ENCODE peak calls at places on chromosomes 1 and 21, in eight cellular contexts. D is left ventricle myocardium superior; K is activated CD4-positive, CD25-positive, alpha-beta regulatory T cell treated with anti-CD3 and anti-CD28 coated beads, Interleukin-2, amount 50 U/mL, for 24 hours; C is stimulated activated memory B cell treated with anti-CD40 and anti-IgM and Interleukin-4, amounts not matched to agents 10 μg/mL and 1 μg/mL and 100 μg/mL, for 72 hours; R is naive thymus-derived CD8-positive, alpha-beta T cell; O is A549; G is left cardiac atrium; Q is psoas muscle. U is an unnamed sample.

GRCh38 chr1:215113776-215114153 is 31.2 kb downstream of the KCNK2 start:
- ATAC-seq in O (no peak), Q (no peak), R (no peak), D (no peak), G (no peak), K (no peak), C (no peak), U (no peak)

GRCh38 chr1:37931148-37931492 is 15.7 kb downstream of the INPP5B start:
- ATAC-seq in D (peak), K (no peak), O (peak), C (peak), R (peak), G (peak), Q (peak), U (peak)

GRCh38 chr1:245301162-245301580 is 146.4 kb downstream of the KIF26B start:
- ATAC-seq in D (peak), C (no peak), G (peak), Q (no peak), K (no peak), O (no peak), R (no peak), U (no peak)

GRCh38 chr1:215188302-215188950 is 105.9 kb downstream of the KCNK2 start:
- ATAC-seq in D (no peak), Q (no peak), K (no peak), R (no peak), O (no peak), G (no peak), C (no peak), U (no peak)

GRCh38 chr1:32345289-32345827 is 9.3 kb upstream of the MARCKSL1 start:
- ATAC-seq in Q (no peak), C (no peak), K (no peak), R (peak), G (no peak), D (no peak), O (no peak), U (no peak)

GRCh38 chr1:905071-905749 is 18.5 kb upstream of the SAMD11 start:
- ATAC-seq in R (peak), K (no peak), Q (peak), C (peak), G (peak), O (no peak), D (peak), U (no peak)

GRCh38 chr21:37828515-37828914 is 87.7 kb downstream of the KCNJ6 start:
- ATAC-seq in D (no peak), O (no peak), Q (no peak), G (no peak), K (no peak), C (no peak), R (no peak), U (no peak)

GRCh38 chr1:65528104-65528503 is 107.6 kb downstream of the LEPR start:
- ATAC-seq in Q (no peak), R (no peak), D (no peak), C (no peak), O (no peak), G (no peak), K (no peak), U (no peak)

GRCh38 chr21:22421416-22422190 is 1423.4 kb downstream of the NCAM2 start:
- ATAC-seq in R (peak), C (no peak), O (no peak), D (no peak), K (no peak), G (no peak), Q (no peak), U (peak)

GRCh38 chr1:44507490-44508396 is 102.7 kb downstream of the RNF220 start:
- ATAC-seq in R (no peak), K (no peak), C (no peak), Q (no peak), D (no peak), G (no peak), O (no peak), U (no peak)

GRCh38 chr1:111219466-111220286 is 7.8 kb upstream of the CHI3L2 start:
- ATAC-seq in O (no peak), C (peak), Q (no peak), K (peak), D (peak), R (no peak), G (no peak), U (peak)

GRCh38 chr1:185645201-185645640 is 89.0 kb upstream of the HMCN1 start:
- ATAC-seq in R (no peak), O (no peak), D (peak), K (no peak), C (no peak), Q (no peak), G (no peak), U (no peak)

GRCh38 chr1:56545711-56546110 is 33.7 kb downstream of the PLPP3 start:
- ATAC-seq in K (no peak), Q (peak), R (no peak), C (no peak), G (peak), D (peak), O (no peak), U (no peak)

GRCh38 chr1:229862017-229862774 is 204.8 kb upstream of the GALNT2 start:
- ATAC-seq in G (no peak), R (no peak), C (no peak), K (no peak), Q (no peak), D (no peak), O (no peak), U (peak)

GRCh38 chr1:168824418-168824817 is 95.4 kb upstream of the DPT start:
- ATAC-seq in Q (no peak), G (peak), D (peak), R (no peak), O (no peak), C (peak), K (no peak), U (peak)

GRCh38 chr1:180415985-180416633 is 86.3 kb downstream of the ACBD6 start:
- ATAC-seq in K (no peak), C (no peak), R (no peak), Q (no peak), O (no peak), G (peak), D (no peak), U (no peak)

GRCh38 chr1:215749423-215749822 is 182.3 kb downstream of the KCTD3 start:
- ATAC-seq in C (no peak), R (no peak), Q (no peak), D (no peak), O (no peak), K (no peak), G (no peak), U (no peak)

GRCh38 chr1:15870421-15870820 is 22.9 kb downstream of the SPEN start:
- ATAC-seq in Q (no peak), D (no peak), R (no peak), O (no peak), G (no peak), C (no peak), K (peak), U (peak)

GRCh38 chr1:238753205-238753720 is 633.1 kb upstream of the CHRM3 start:
- ATAC-seq in K (no peak), O (no peak), Q (no peak), C (no peak), R (no peak), G (no peak), D (no peak), U (no peak)

GRCh38 chr1:203537806-203538464 is 44.0 kb downstream of the OPTC start:
- ATAC-seq in D (peak), C (no peak), Q (no peak), G (peak), O (peak), K (no peak), R (no peak), U (no peak)